ENCODE peak calls at places on chromosomes 12 and 14, in eight cellular contexts. L is suprapubic skin; E is GM23338; W is psoas muscle; F is small intestine; C is A549; Z is CD4-positive, alpha-beta memory T cell; U is tibial artery. M is an unnamed sample.

GRCh38 chr12:39071611-39072010 is 166.2 kb upstream of the CPNE8 start:
- DNase-seq in C (no peak), F (no peak), L (no peak), Z (no peak), W (no peak), U (no peak), E (no peak), M (no peak)

GRCh38 chr12:55972045-55972843 is 1.6 kb upstream of the RAB5B start:
- DNase-seq in L (no peak), U (no peak), E (peak; percentile 46), F (no peak), Z (no peak), C (peak; percentile 39), W (no peak), M (no peak)

GRCh38 chr12:49627752-49628360 is 4.5 kb downstream of the PRPF40B start:
- DNase-seq in U (no peak), E (no peak), W (no peak), Z (no peak), F (no peak), L (no peak), C (no peak), M (no peak)

GRCh38 chr14:38208825-38209562 is 1.3 kb downstream of the SSTR1 start:
- DNase-seq in C (no peak), Z (no peak), W (peak; percentile 16), L (no peak), F (peak; percentile 95), E (peak; percentile 70), U (peak; percentile 23), M (no peak)

GRCh38 chr12:6539276-6540134 is 5.2 kb downstream of the GAPDH start:
- DNase-seq in F (peak; percentile 29), L (no peak), E (peak; percentile 17), C (peak; percentile 62), U (no peak), Z (no peak), W (no peak), M (no peak)

GRCh38 chr12:70386771-70387170 is 20.7 kb downstream of the KCNMB4 start:
- DNase-seq in W (no peak), E (no peak), C (no peak), L (no peak), Z (no peak), U (no peak), F (no peak), M (no peak)

GRCh38 chr12:123571343-123571813 is 13.0 kb upstream of the TMED2 start:
- DNase-seq in F (peak; percentile 30), W (peak; percentile 62), E (peak; percentile 77), L (peak; percentile 80), C (peak; percentile 63), U (peak; percentile 73), Z (no peak), M (peak; percentile 76)

GRCh38 chr12:52191841-52192791 is at the start of gene KRT80:
- DNase-seq in W (peak; percentile 86), Z (no peak), L (peak; percentile 93), E (no peak), U (peak; percentile 91), F (peak; percentile 93), C (peak; percentile 99), M (peak; percentile 96)

GRCh38 chr14:33163109-33163508 is 224.4 kb downstream of the NPAS3 start:
- DNase-seq in L (no peak), F (no peak), C (no peak), E (no peak), U (no peak), W (no peak), Z (no peak), M (no peak)

GRCh38 chr14:99063620-99064225 is 208.3 kb downstream of the BCL11B start:
- DNase-seq in E (no peak), F (peak; percentile 17), Z (no peak), L (no peak), C (no peak), W (no peak), U (no peak), M (peak; percentile 53)

GRCh38 chr12:52837341-52837741 is 3.2 kb upstream of the KRT79 start:
- DNase-seq in U (no peak), L (no peak), F (no peak), E (no peak), Z (no peak), C (peak; percentile 50), W (no peak), M (no peak)

GRCh38 chr12:104632724-104633181 is 176.0 kb downstream of the CHST11 start:
- DNase-seq in E (no peak), F (no peak), Z (no peak), L (no peak), C (no peak), U (no peak), W (no peak), M (no peak)

GRCh38 chr12:6459004-6459337 is 7.1 kb downstream of the TAPBPL start:
- DNase-seq in C (no peak), U (no peak), W (no peak), E (no peak), L (no peak), F (no peak), Z (no peak), M (no peak)

GRCh38 chr12:11133816-11134215 is 628 bp downstream of the TAS2R30 start:
- DNase-seq in Z (no peak), U (no peak), L (no peak), W (no peak), E (no peak), F (no peak), C (no peak), M (no peak)

GRCh38 chr12:89665556-89665955 is 43.1 kb downstream of the ATP2B1 start:
- DNase-seq in C (no peak), L (no peak), E (no peak), W (no peak), U (no peak), Z (no peak), F (no peak), M (no peak)

GRCh38 chr12:89662623-89663022 is 46.0 kb downstream of the ATP2B1 start:
- DNase-seq in L (no peak), W (no peak), E (no peak), U (no peak), F (peak; percentile 34), Z (no peak), C (no peak), M (no peak)

GRCh38 chr12:89661706-89662330 is 46.8 kb downstream of the ATP2B1 start:
- DNase-seq in F (no peak), U (no peak), L (no peak), W (no peak), Z (peak; percentile 27), C (no peak), E (no peak), M (no peak)

GRCh38 chr12:89663577-89664357 is 44.9 kb downstream of the ATP2B1 start:
- DNase-seq in L (no peak), F (peak; percentile 69), W (no peak), E (no peak), Z (no peak), U (no peak), C (no peak), M (no peak)

DNA sequence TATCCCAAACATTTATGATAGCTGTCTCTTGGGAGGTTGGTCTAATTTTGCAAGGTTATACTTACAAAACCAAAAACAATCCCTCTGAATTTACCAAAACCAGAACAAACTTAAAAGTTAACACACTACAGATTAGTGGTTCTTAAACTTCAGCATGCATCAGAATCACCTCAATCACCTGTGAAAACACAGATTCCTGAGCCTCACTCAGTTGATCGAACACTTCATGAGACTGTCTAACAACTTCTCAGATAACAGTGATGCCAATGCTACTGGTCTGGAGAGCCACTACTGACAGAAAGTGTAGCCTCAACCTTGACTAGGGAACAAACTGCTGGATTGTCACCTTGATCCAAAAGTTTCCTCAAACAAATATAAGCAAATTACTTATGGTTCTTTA is 44.2 kb downstream of the ATP2B1 start:
- DNase-seq in Z (no peak), C (no peak), E (no peak), U (no peak), W (no peak), F (no peak), L (no peak), M (no peak)
- H3K27ac ChIP-seq in Z (peak overlapping the region; percentile 22), C (no peak overlapping the region), E (no peak overlapping the region), U (no peak overlapping the region), W (no peak overlapping the region), F (peak overlapping the region; percentile 31), L (no peak overlapping the region), M (no peak overlapping the region)

GRCh38 chr14:68881396-68881795 is 88.5 kb upstream of the ZFP36L1 start:
- DNase-seq in E (no peak), Z (no peak), W (no peak), C (no peak), L (no peak), U (no peak), F (no peak), M (no peak)
- H3K27ac ChIP-seq in E (no peak overlapping the region), Z (no peak overlapping the region), W (no peak overlapping the region), C (peak overlapping the region; percentile 9), L (no peak overlapping the region), U (peak overlapping the region; percentile 17), F (no peak overlapping the region), M (no peak overlapping the region)

GRCh38 chr12:117686911-117687377 is 281.8 kb downstream of the KSR2 start:
- DNase-seq in E (no peak), C (peak; percentile 90), F (no peak), U (peak; percentile 70), W (peak; percentile 70), Z (no peak), L (peak; percentile 81), M (no peak)
- H3K27ac ChIP-seq in E (no peak overlapping the region), C (peak overlapping the region; percentile 94), F (no peak overlapping the region), U (no peak overlapping the region), W (no peak overlapping the region), Z (no peak overlapping the region), L (peak overlapping the region; percentile 63), M (no peak overlapping the region)

DNA sequence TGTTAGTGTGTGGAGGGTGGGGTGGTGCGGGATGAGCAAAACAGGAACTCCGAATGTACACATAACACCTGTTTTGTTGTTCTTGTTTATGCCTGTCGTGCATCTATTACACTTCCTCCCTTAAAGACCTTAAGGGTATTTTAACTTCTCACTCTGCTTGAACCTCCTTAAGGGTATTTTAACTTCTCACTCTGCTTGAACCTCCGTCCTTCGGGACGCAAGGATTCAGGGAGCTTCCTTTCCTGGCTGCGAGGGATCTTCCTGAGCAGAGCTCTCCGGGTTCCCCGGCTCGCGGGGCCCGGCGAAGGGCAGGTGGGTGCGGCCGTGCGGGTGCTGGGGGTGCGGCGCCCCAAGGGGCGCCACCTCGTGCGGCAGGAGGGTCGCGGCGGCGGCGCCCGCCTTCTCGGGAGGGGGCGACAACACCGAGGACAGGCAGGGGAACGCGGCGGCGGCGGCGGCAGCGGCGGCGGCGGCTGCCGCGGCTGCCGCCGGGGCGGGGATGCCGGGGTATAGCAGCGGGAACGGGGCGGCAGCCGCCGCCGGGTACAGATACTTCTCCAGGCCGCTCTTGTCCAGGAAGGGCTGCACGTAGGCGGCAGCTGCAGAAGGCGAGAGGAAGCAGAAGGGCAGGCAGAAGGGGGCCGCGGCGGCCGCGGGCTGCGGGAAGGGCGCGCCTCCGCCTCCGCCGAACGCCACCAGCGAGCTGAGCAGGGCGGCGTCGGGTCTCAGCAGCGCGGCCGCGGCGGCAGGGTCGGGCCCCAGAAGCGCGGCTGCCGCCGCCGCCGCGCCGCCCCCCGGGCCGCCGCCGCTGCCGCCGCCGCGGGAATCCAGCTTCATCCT is 2.8 kb downstream of the BHLHE41 start:
- DNase-seq in E (peak; percentile 51), Z (peak; percentile 36), U (peak; percentile 34), C (no peak), F (no peak), L (no peak), W (peak; percentile 48), M (no peak)
- H3K27ac ChIP-seq in E (no peak overlapping the region), Z (no peak overlapping the region), U (peak overlapping the region; percentile 99), C (peak overlapping the region; percentile 83), F (peak overlapping the region; percentile 83), L (peak overlapping the region; percentile 87), W (peak overlapping the region; percentile 90), M (peak overlapping the region; percentile 98)